ENCODE peak calls at places on chromosome 17, in ten cellular contexts. One of them, this sample, is unnamed.
A peak's percentile ranks its signal among the peaks of the same experiment; 100 is the strongest.

GRCh38 chr17:77491921-77492445 is 351.2 kb downstream of the SEC14L1 start:
- DNase-seq in A673: no peak
- DNase-seq in progenitor cell of endocrine pancreas: no peak
- DNase-seq in IMR-90: no peak
- DNase-seq in OCI-LY7: peak; percentile 83
- DNase-seq in thoracic aorta: no peak
- DNase-seq in fibroblast of pulmonary artery: no peak
- DNase-seq in AG10803: no peak
- DNase-seq in glutamatergic neuron: peak; percentile 22
- DNase-seq in HFF-Myc: no peak
- DNase-seq in this sample: no peak

GRCh38 chr17:5619088-5619740 is 34.9 kb upstream of the NLRP1 start:
- DNase-seq in A673: no peak
- DNase-seq in progenitor cell of endocrine pancreas: no peak
- DNase-seq in IMR-90: no peak
- DNase-seq in OCI-LY7: peak; percentile 8
- DNase-seq in thoracic aorta: no peak
- DNase-seq in fibroblast of pulmonary artery: no peak
- DNase-seq in AG10803: no peak
- DNase-seq in glutamatergic neuron: no peak
- DNase-seq in HFF-Myc: no peak
- DNase-seq in this sample: no peak

GRCh38 chr17:59311051-59311468 is 20.4 kb upstream of the YPEL2 start:
- DNase-seq in A673: peak; percentile 80
- DNase-seq in progenitor cell of endocrine pancreas: no peak
- DNase-seq in IMR-90: peak; percentile 49
- DNase-seq in OCI-LY7: peak; percentile 79
- DNase-seq in thoracic aorta: no peak
- DNase-seq in fibroblast of pulmonary artery: peak; percentile 73
- DNase-seq in AG10803: peak; percentile 59
- DNase-seq in glutamatergic neuron: peak; percentile 19
- DNase-seq in HFF-Myc: peak; percentile 35
- DNase-seq in this sample: peak; percentile 36

GRCh38 chr17:42179911-42180410 is 981 bp downstream of the KCNH4 start:
- DNase-seq in A673: peak; percentile 43
- DNase-seq in progenitor cell of endocrine pancreas: peak; percentile 53
- DNase-seq in IMR-90: peak; percentile 30
- DNase-seq in OCI-LY7: peak; percentile 13
- DNase-seq in thoracic aorta: no peak
- DNase-seq in fibroblast of pulmonary artery: peak; percentile 51
- DNase-seq in AG10803: peak; percentile 21
- DNase-seq in glutamatergic neuron: peak; percentile 51
- DNase-seq in HFF-Myc: no peak
- DNase-seq in this sample: no peak

GRCh38 chr17:73196500-73196899 is 3.6 kb downstream of the COG1 start:
- DNase-seq in A673: no peak
- DNase-seq in progenitor cell of endocrine pancreas: no peak
- DNase-seq in IMR-90: no peak
- DNase-seq in OCI-LY7: no peak
- DNase-seq in thoracic aorta: no peak
- DNase-seq in fibroblast of pulmonary artery: peak; percentile 42
- DNase-seq in AG10803: peak; percentile 37
- DNase-seq in glutamatergic neuron: peak; percentile 46
- DNase-seq in HFF-Myc: no peak
- DNase-seq in this sample: no peak

GRCh38 chr17:30547778-30548177 is 70.6 kb downstream of the GOSR1 start:
- DNase-seq in A673: no peak
- DNase-seq in progenitor cell of endocrine pancreas: no peak
- DNase-seq in IMR-90: no peak
- DNase-seq in OCI-LY7: no peak
- DNase-seq in thoracic aorta: no peak
- DNase-seq in fibroblast of pulmonary artery: no peak
- DNase-seq in AG10803: no peak
- DNase-seq in glutamatergic neuron: no peak
- DNase-seq in HFF-Myc: no peak
- DNase-seq in this sample: no peak

GRCh38 chr17:33090806-33091205 is 99.2 kb downstream of the SPACA3 start:
- DNase-seq in A673: no peak
- DNase-seq in progenitor cell of endocrine pancreas: no peak
- DNase-seq in IMR-90: no peak
- DNase-seq in OCI-LY7: no peak
- DNase-seq in thoracic aorta: no peak
- DNase-seq in fibroblast of pulmonary artery: no peak
- DNase-seq in AG10803: no peak
- DNase-seq in glutamatergic neuron: no peak
- DNase-seq in HFF-Myc: no peak
- DNase-seq in this sample: no peak

GRCh38 chr17:46192484-46193245 is 564 bp downstream of the KANSL1 start:
- DNase-seq in A673: peak; percentile 80
- DNase-seq in progenitor cell of endocrine pancreas: peak; percentile 65
- DNase-seq in IMR-90: peak; percentile 54
- DNase-seq in OCI-LY7: peak; percentile 81
- DNase-seq in thoracic aorta: peak; percentile 14
- DNase-seq in fibroblast of pulmonary artery: peak; percentile 67
- DNase-seq in AG10803: peak; percentile 71
- DNase-seq in glutamatergic neuron: peak; percentile 89
- DNase-seq in HFF-Myc: no peak
- DNase-seq in this sample: no peak

GRCh38 chr17:4332296-4332970 is 34.0 kb downstream of the UBE2G1 start:
- DNase-seq in A673: no peak
- DNase-seq in progenitor cell of endocrine pancreas: no peak
- DNase-seq in IMR-90: peak; percentile 33
- DNase-seq in OCI-LY7: no peak
- DNase-seq in thoracic aorta: no peak
- DNase-seq in fibroblast of pulmonary artery: no peak
- DNase-seq in AG10803: no peak
- DNase-seq in glutamatergic neuron: no peak
- DNase-seq in HFF-Myc: no peak
- DNase-seq in this sample: no peak

GRCh38 chr17:36498560-36499300 is 12.2 kb downstream of the ZNHIT3 start:
- DNase-seq in A673: no peak
- DNase-seq in progenitor cell of endocrine pancreas: no peak
- DNase-seq in IMR-90: no peak
- DNase-seq in OCI-LY7: no peak
- DNase-seq in thoracic aorta: no peak
- DNase-seq in fibroblast of pulmonary artery: no peak
- DNase-seq in AG10803: no peak
- DNase-seq in glutamatergic neuron: no peak
- DNase-seq in HFF-Myc: no peak
- DNase-seq in this sample: no peak

GRCh38 chr17:35089846-35090193 is 26.3 kb upstream of the RFFL start:
- DNase-seq in A673: no peak
- DNase-seq in progenitor cell of endocrine pancreas: no peak
- DNase-seq in IMR-90: peak; percentile 34
- DNase-seq in OCI-LY7: no peak
- DNase-seq in thoracic aorta: no peak
- DNase-seq in fibroblast of pulmonary artery: peak; percentile 38
- DNase-seq in AG10803: peak; percentile 30
- DNase-seq in glutamatergic neuron: no peak
- DNase-seq in HFF-Myc: no peak
- DNase-seq in this sample: no peak
- TF ChIP-seq CTCF in A673: no peak
- TF ChIP-seq CTCF in progenitor cell of endocrine pancreas: no peak
- TF ChIP-seq CTCF in IMR-90: peak; percentile 20
- TF ChIP-seq CTCF in OCI-LY7: no peak
- TF ChIP-seq CTCF in thoracic aorta: no peak
- TF ChIP-seq CTCF in fibroblast of pulmonary artery: peak; percentile 10
- TF ChIP-seq CTCF in AG10803: peak; percentile 17
- TF ChIP-seq CTCF in glutamatergic neuron: no peak
- TF ChIP-seq CTCF in HFF-Myc: no peak
- TF ChIP-seq CTCF in this sample: no peak

DNA sequence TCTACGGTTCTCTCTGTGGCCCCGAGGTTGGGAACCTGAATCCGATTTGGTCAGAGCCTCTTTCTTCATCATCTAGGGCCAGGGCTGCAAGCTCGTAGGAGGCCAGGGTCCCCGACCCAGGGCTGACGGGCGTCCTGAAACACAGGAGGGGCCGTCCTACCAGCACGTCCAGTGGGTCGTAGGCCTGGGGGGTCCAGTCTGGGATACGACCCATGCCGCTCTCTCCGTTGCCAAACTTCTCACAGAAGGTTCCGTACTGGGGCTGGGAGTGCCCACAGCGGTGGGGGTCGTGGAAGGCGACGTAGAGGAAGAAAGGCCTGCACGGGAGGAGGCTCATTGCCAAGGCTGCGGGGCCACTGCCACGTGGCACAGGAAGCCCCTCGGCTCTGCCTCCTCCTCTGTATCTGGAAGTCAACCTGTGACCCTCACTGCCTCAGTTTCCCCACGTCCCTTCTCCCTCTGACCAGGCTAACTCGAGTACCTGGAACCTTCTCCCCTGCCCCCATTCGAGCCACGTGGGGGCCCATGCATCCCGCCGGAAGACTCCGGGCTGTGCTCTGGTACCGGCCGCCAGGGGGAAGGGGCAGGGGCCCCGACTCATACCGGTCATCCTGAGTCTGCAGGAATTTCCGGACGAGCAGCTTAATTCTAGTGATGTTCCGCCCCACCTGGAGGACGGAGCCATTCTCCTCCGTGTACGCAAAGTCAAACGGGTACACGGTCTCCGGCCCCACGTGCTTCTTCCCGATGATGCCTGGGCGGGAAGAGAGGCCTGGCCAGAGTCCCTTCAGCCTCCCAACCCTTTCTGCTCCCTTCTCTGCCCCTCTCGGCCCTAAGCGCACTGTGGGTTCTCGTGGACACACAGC is 5.9 kb downstream of the SGSH start:
- DNase-seq in A673: no peak
- DNase-seq in progenitor cell of endocrine pancreas: no peak
- DNase-seq in IMR-90: no peak
- DNase-seq in OCI-LY7: no peak
- DNase-seq in thoracic aorta: no peak
- DNase-seq in fibroblast of pulmonary artery: no peak
- DNase-seq in AG10803: no peak
- DNase-seq in glutamatergic neuron: no peak
- DNase-seq in HFF-Myc: no peak
- DNase-seq in this sample: no peak
- TF ChIP-seq CTCF in A673: no peak
- TF ChIP-seq CTCF in progenitor cell of endocrine pancreas: no peak
- TF ChIP-seq CTCF in IMR-90: no peak
- TF ChIP-seq CTCF in OCI-LY7: no peak
- TF ChIP-seq CTCF in thoracic aorta: no peak
- TF ChIP-seq CTCF in fibroblast of pulmonary artery: no peak
- TF ChIP-seq CTCF in AG10803: no peak
- TF ChIP-seq CTCF in glutamatergic neuron: no peak
- TF ChIP-seq CTCF in HFF-Myc: no peak
- TF ChIP-seq CTCF in this sample: no peak

GRCh38 chr17:2058521-2059124 is 3.7 kb downstream of the HIC1 start:
- DNase-seq in A673: no peak
- DNase-seq in progenitor cell of endocrine pancreas: no peak
- DNase-seq in IMR-90: peak; percentile 76
- DNase-seq in OCI-LY7: peak; percentile 57
- DNase-seq in thoracic aorta: no peak
- DNase-seq in fibroblast of pulmonary artery: peak; percentile 91
- DNase-seq in AG10803: no peak
- DNase-seq in glutamatergic neuron: peak; percentile 72
- DNase-seq in HFF-Myc: no peak
- DNase-seq in this sample: no peak
- TF ChIP-seq CTCF in A673: peak; percentile 45
- TF ChIP-seq CTCF in progenitor cell of endocrine pancreas: peak; percentile 53
- TF ChIP-seq CTCF in IMR-90: peak; percentile 68
- TF ChIP-seq CTCF in OCI-LY7: peak; percentile 76
- TF ChIP-seq CTCF in thoracic aorta: peak; percentile 33
- TF ChIP-seq CTCF in fibroblast of pulmonary artery: peak; percentile 61
- TF ChIP-seq CTCF in AG10803: peak; percentile 41
- TF ChIP-seq CTCF in glutamatergic neuron: peak; percentile 72
- TF ChIP-seq CTCF in HFF-Myc: peak; percentile 45
- TF ChIP-seq CTCF in this sample: peak; percentile 64

GRCh38 chr17:57088298-57088697 is 3.3 kb downstream of the AKAP1 start:
- DNase-seq in A673: no peak
- DNase-seq in progenitor cell of endocrine pancreas: no peak
- DNase-seq in IMR-90: no peak
- DNase-seq in OCI-LY7: no peak
- DNase-seq in thoracic aorta: no peak
- DNase-seq in fibroblast of pulmonary artery: no peak
- DNase-seq in AG10803: no peak
- DNase-seq in glutamatergic neuron: no peak
- DNase-seq in HFF-Myc: no peak
- DNase-seq in this sample: no peak

GRCh38 chr17:57084802-57085447 is at the start of gene AKAP1:
- DNase-seq in A673: peak; percentile 98
- DNase-seq in progenitor cell of endocrine pancreas: peak; percentile 95
- DNase-seq in IMR-90: peak; percentile 90
- DNase-seq in OCI-LY7: peak; percentile 98
- DNase-seq in thoracic aorta: peak; percentile 73
- DNase-seq in fibroblast of pulmonary artery: peak; percentile 94
- DNase-seq in AG10803: peak; percentile 91
- DNase-seq in glutamatergic neuron: peak; percentile 97
- DNase-seq in HFF-Myc: peak; percentile 56
- DNase-seq in this sample: peak; percentile 85

GRCh38 chr17:57084361-57084801 is 665 bp upstream of the AKAP1 start:
- DNase-seq in A673: no peak
- DNase-seq in progenitor cell of endocrine pancreas: no peak
- DNase-seq in IMR-90: peak; percentile 19
- DNase-seq in OCI-LY7: no peak
- DNase-seq in thoracic aorta: no peak
- DNase-seq in fibroblast of pulmonary artery: no peak
- DNase-seq in AG10803: peak; percentile 23
- DNase-seq in glutamatergic neuron: no peak
- DNase-seq in HFF-Myc: no peak
- DNase-seq in this sample: no peak

GRCh38 chr17:57085448-57086068 is 512 bp downstream of the AKAP1 start:
- DNase-seq in A673: peak; percentile 63
- DNase-seq in progenitor cell of endocrine pancreas: peak; percentile 50
- DNase-seq in IMR-90: peak; percentile 23
- DNase-seq in OCI-LY7: peak; percentile 69
- DNase-seq in thoracic aorta: no peak
- DNase-seq in fibroblast of pulmonary artery: peak; percentile 21
- DNase-seq in AG10803: peak; percentile 23
- DNase-seq in glutamatergic neuron: peak; percentile 79
- DNase-seq in HFF-Myc: no peak
- DNase-seq in this sample: no peak

DNA sequence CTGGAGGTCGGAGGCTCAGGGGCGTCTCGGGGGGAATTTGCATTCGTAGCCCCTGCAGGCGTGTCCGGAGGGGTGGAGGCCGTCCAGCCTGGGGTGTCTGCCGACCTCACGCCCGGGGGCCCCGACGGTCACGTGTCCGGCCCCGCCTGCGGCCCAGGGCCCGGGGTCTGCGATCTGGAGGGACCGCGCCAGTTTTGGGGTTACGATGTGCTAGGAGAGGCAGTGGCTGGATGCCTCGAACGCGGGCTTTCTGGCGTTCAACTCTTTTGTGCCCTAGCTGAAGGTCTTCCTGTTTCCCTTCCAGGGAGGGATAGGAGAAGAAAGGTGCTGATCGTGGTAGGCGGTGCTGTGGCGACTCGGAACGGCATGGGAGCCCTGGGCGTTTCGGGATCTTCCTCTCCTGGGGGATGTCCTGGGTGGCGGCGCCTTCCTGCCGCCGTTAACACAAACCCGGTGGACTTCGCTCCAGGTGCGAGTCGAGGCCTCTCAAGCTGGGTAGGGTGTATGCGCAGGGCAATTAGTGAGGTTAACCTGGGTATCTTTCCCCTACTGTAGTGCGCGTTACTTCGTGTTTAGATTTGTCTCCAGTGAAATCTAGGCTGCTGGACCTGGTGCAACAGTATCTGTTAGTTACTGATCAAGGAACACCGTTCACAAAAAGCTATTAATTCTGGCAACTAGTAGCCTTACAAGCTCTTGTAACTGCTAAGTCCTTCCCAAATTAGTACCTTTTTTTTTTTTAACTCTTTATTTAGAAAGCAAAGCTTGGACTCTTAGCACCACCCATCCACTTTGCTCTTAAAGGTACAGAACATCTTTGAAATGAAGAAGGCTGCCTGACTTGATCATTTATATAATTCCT is 1.3 kb downstream of the AKAP1 start:
- DNase-seq in A673: peak; percentile 40
- DNase-seq in progenitor cell of endocrine pancreas: no peak
- DNase-seq in IMR-90: peak; percentile 8
- DNase-seq in OCI-LY7: peak; percentile 50
- DNase-seq in thoracic aorta: no peak
- DNase-seq in fibroblast of pulmonary artery: peak; percentile 12
- DNase-seq in AG10803: no peak
- DNase-seq in glutamatergic neuron: peak; percentile 34
- DNase-seq in HFF-Myc: no peak
- DNase-seq in this sample: no peak
- TF ChIP-seq CTCF in A673: no peak
- TF ChIP-seq CTCF in progenitor cell of endocrine pancreas: no peak
- TF ChIP-seq CTCF in IMR-90: no peak
- TF ChIP-seq CTCF in OCI-LY7: no peak
- TF ChIP-seq CTCF in thoracic aorta: no peak
- TF ChIP-seq CTCF in fibroblast of pulmonary artery: no peak
- TF ChIP-seq CTCF in AG10803: no peak
- TF ChIP-seq CTCF in glutamatergic neuron: no peak
- TF ChIP-seq CTCF in HFF-Myc: no peak
- TF ChIP-seq CTCF in this sample: no peak